ENCODE peak calls at places on chromosomes 16 and 17, in five cellular contexts. H, U, N, J and F are unnamed samples.

GRCh38 chr16:55444754-55445485 is 34.1 kb upstream of the MMP2 start:
- DNase-seq in J (no peak), N (peak; percentile 74), U (no peak), H (no peak), F (peak; percentile 74)

GRCh38 chr16:53434436-53435065 is at the start of gene RBL2:
- DNase-seq in J (no peak), U (peak; percentile 24), H (peak; percentile 87), N (peak; percentile 92), F (peak; percentile 86)

GRCh38 chr16:46736695-46737094 is 11.4 kb downstream of the MYLK3 start:
- DNase-seq in U (no peak), J (no peak), N (peak; percentile 45), H (no peak), F (no peak)

GRCh38 chr17:75842963-75843576 is 1.1 kb downstream of the UNC13D start:
- DNase-seq in N (no peak), U (no peak), H (no peak), J (no peak), F (no peak)

GRCh38 chr16:57834936-57835335 is 32.6 kb upstream of the KIFC3 start:
- DNase-seq in J (no peak), U (no peak), H (no peak), N (no peak), F (no peak)

GRCh38 chr16:799948-800833 is at the start of gene GNG13:
- DNase-seq in H (no peak), U (no peak), N (no peak), J (no peak), F (no peak)

GRCh38 chr17:40616592-40616991 is 31.0 kb downstream of the SMARCE1 start:
- DNase-seq in J (no peak), H (no peak), N (no peak), U (no peak), F (no peak)

GRCh38 chr16:52469775-52470174 is 77.2 kb downstream of the TOX3 start:
- DNase-seq in U (no peak), H (no peak), J (no peak), N (no peak), F (no peak)

GRCh38 chr17:79473111-79473835 is 137.6 kb downstream of the RBFOX3 start:
- DNase-seq in N (no peak), J (no peak), U (no peak), H (no peak), F (peak; percentile 34)

GRCh38 chr16:57749872-57750452 is 14.4 kb downstream of the KATNB1 start:
- DNase-seq in U (no peak), J (no peak), N (no peak), H (no peak), F (no peak)

GRCh38 chr17:18167421-18167820 is 16.2 kb upstream of the ALKBH5 start:
- DNase-seq in U (no peak), N (no peak), J (no peak), H (no peak), F (no peak)

GRCh38 chr17:78401246-78401645 is 22.8 kb downstream of the PGS1 start:
- DNase-seq in N (no peak), H (no peak), J (no peak), U (no peak), F (no peak)

GRCh38 chr17:77748436-77748835 is 210.1 kb upstream of the TNRC6C start:
- DNase-seq in H (no peak), U (no peak), N (peak; percentile 58), J (no peak), F (no peak)

GRCh38 chr16:73274140-73274539 is 226.2 kb upstream of the ZFHX3 start:
- DNase-seq in N (no peak), J (no peak), H (no peak), U (no peak), F (no peak)

GRCh38 chr17:1787301-1787902 is 25.5 kb downstream of the SERPINF1 start:
- DNase-seq in N (peak; percentile 94), U (peak; percentile 92), J (no peak), H (peak; percentile 43), F (peak; percentile 94)

GRCh38 chr16:82229800-82230619 is 60.0 kb upstream of the MPHOSPH6 start:
- DNase-seq in U (peak; percentile 72), N (peak; percentile 79), J (no peak), H (peak; percentile 84), F (peak; percentile 70)

GRCh38 chr16:65745-66144 is 6.7 kb downstream of the RHBDF1 start:
- DNase-seq in U (peak; percentile 75), N (peak; percentile 90), H (peak; percentile 91), J (no peak), F (peak; percentile 92)

GRCh38 chr16:63614421-63614820 is 1507.4 kb downstream of the CDH11 start:
- DNase-seq in J (no peak), N (no peak), U (no peak), H (no peak), F (no peak)

GRCh38 chr16:50636865-50637374 is 44.2 kb downstream of the SNX20 start:
- DNase-seq in U (no peak), N (no peak), H (no peak), J (no peak), F (no peak)

GRCh38 chr17:63196772-63197335 is 230.8 kb downstream of the TANC2 start:
- DNase-seq in N (no peak), H (no peak), J (no peak), U (no peak), F (no peak)

DNA sequence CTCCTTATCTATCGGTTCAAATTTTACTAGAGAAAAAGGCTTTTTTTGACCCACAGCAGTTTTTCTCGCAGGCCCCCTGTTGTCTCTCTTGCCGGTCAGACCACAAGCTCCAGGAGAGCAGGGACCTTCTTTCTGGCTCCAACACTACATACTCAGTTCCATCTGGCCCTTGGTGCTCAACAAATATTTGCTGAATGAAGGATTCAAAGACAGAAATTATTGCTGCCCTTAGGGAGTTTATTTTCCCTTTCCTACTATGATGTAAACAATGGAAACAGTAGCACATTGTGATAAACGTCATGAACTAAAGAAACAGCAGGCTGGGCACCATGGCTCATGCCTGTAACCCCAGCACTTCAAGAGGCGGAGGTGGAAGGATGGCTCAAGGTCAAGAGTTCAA is 59.0 kb upstream of the ATP2A3 start:
- DNase-seq in N (no peak), J (no peak), H (no peak), U (no peak), F (no peak)
- H3K36me3 ChIP-seq in N (peaks cover 96% of the 10 kb centered on the region), J (peaks cover 100% of the 10 kb centered on the region), H (peaks cover 98% of the 10 kb centered on the region), U (no peaks in the 10 kb centered on the region), F (peaks cover 73% of the 10 kb centered on the region)

DNA sequence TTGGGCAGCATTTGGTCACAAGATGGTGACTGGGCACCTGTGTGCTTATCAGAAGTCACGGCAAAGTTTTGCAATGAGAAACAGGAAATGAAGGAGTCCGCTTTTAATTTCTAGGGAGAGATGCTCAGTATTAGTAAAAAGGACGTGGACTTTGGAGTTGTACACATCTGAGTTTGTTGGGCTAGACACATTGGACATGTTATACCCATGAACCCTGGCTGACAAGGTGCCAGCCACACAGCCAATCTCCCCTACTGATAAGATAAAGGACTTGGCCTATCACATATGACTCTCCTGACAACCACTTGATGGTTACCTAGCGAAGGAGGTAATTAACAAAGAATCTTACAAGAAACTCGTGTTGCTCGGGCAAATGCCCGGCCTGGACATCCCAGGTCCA is 47.3 kb upstream of the LYRM9 start:
- DNase-seq in J (no peak), N (no peak), U (no peak), H (no peak), F (no peak)
- TF ChIP-seq POLR2A in J (no peak), N (no peak), U (no peak), H (no peak), F (no peak)

DNA sequence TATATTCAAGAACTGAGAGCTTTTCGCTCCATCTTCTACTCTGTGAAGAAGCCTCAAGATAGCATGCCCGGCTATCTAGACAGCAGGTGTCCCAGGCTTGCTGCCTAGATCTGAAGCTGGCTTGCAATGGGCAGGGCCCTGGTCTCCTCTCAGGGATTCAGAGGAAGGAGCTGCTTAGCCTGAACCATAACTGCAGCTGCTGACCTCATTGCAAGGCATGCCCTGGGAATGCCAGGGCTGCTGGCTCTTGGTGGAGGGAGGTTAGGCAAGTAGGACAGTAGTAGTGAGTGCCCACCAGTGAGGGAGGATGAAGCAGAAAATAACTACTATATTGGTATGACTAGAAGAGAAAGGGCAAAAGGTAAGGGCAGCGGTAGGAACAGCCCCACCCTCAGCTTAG is 21.3 kb upstream of the SLC35B1 start:
- DNase-seq in H (no peak), N (no peak), J (no peak), U (no peak), F (no peak)
- H3K36me3 ChIP-seq in H (peaks cover 11% of the 10 kb centered on the region), N (no peaks in the 10 kb centered on the region), J (peaks cover 17% of the 10 kb centered on the region), U (no peaks in the 10 kb centered on the region), F (no peaks in the 10 kb centered on the region)

GRCh38 chr17:81860756-81861568 is 627 bp upstream of the P4HB start:
- DNase-seq in U (peak; percentile 99), N (peak; percentile 100), H (peak; percentile 99), J (peak; percentile 96), F (peak; percentile 99)
- TF ChIP-seq POLR2A in U (peak; percentile 97), N (peak; percentile 95), H (peak; percentile 97), J (no peak), F (peak; percentile 90)

DNA sequence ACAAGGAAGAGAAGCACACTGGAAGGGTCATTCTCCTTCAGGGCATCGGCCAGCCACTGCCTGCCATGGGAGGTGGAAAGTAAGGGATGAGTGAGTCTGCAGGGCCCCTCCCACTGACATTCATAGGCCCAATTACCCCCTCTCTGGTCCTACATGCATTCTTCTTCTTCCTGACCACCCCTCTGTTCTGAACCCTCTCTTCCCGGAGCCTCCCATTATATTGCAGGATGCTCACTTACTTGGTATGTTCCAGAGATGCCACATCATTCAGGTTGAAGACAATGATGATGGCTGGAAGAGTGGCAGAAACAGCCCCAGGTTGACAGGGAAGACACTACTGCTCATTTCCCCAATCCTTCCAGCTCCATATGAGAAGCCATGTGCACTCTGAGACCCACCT is 2.5 kb downstream of the RAB34 start:
- DNase-seq in N (no peak), H (no peak), J (no peak), U (no peak), F (no peak)
- H3K36me3 ChIP-seq in N (peaks cover 25% of the 10 kb centered on the region), H (peaks cover 22% of the 10 kb centered on the region), J (peaks cover 25% of the 10 kb centered on the region), U (no peaks in the 10 kb centered on the region), F (no peaks in the 10 kb centered on the region)

DNA sequence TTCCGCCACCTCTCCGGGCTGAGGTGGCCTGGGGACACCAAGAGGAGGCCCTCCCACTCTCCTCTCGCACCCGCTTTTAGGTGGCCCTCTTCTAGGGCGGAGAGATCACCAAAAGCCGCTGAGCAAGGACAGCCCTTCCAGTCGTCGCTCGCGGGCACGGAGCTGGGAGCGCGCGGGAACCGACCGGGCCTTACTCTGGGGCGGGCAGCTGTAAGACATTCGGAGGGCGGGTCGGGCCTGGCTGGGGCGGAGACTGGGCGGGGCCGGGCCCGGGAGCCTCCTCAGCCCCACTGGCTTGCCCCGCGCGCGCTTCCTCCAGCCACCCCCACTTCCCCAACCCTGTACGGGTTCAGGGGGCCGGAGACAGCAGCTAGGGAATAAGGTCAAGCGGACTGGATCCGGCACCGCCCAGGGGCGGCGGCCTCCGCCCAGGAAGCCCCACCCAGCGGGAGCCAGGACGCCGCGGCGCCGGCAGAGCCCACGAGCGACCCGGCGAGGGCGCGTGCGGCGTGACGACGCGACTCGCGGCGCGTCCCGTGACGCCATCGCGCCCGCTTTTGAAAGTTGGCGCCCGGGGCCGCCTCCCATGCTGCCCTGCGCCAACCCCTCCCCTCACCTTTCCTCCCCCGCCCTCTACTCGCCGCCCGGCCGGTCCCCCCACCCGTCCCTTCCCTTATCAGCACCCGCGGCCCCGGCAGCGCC is 351 bp upstream of the CTCF start:
- DNase-seq in J (peak; percentile 87), H (peak; percentile 96), U (peak; percentile 95), N (peak; percentile 98), F (peak; percentile 98)
- TF ChIP-seq POLR2A in J (no peak), H (peak; percentile 15), U (peak; percentile 39), N (peak; percentile 32), F (peak; percentile 74)